ENCODE peak calls at places on chromosomes 5 and 9, in eight cellular contexts. O is caudate nucleus; P is tibial artery; A is CD4-positive, alpha-beta T cell; I is hepatocyte; V is endodermal cell; Z is CD4-positive, alpha-beta memory T cell; S is gastrocnemius medialis. T is an unnamed sample.

GRCh38 chr5:71587709-71588532 is 781 bp downstream of the MCCC2 start:
- DNase-seq in I (no peak), S (no peak), O (no peak), P (no peak), A (no peak), V (peak), Z (no peak), T (no peak)

GRCh38 chr9:108473209-108474112 is 382.3 kb downstream of the ACTL7B start:
- DNase-seq in S (peak), A (no peak), V (no peak), P (peak), O (no peak), Z (no peak), I (no peak), T (peak)

GRCh38 chr5:101897914-101898313 is 398.2 kb downstream of the SLCO4C1 start:
- DNase-seq in I (no peak), A (no peak), Z (no peak), P (no peak), V (peak), O (no peak), S (no peak), T (no peak)

GRCh38 chr5:16709691-16710420 is 93.1 kb upstream of the RETREG1 start:
- DNase-seq in O (no peak), Z (no peak), A (no peak), I (no peak), P (no peak), V (no peak), S (no peak), T (no peak)

GRCh38 chr9:4596165-4596922 is 65.8 kb upstream of the PLPP6 start:
- DNase-seq in S (no peak), I (no peak), Z (peak), O (no peak), A (peak), V (no peak), P (no peak), T (no peak)

GRCh38 chr9:77015291-77016048 is 4.0 kb upstream of the FOXB2 start:
- DNase-seq in P (no peak), V (peak), Z (no peak), I (no peak), S (no peak), A (no peak), O (no peak), T (no peak)

GRCh38 chr9:76374702-76375543 is 19.3 kb downstream of the RFK start:
- DNase-seq in P (no peak), S (peak), V (peak), O (no peak), A (no peak), I (peak), Z (no peak), T (peak)

GRCh38 chr5:19880859-19881436 is 107.1 kb downstream of the CDH18 start:
- DNase-seq in V (peak), S (no peak), I (peak), Z (no peak), O (no peak), P (no peak), A (no peak), T (no peak)

GRCh38 chr5:6435356-6435755 is 13.3 kb upstream of the UBE2QL1 start:
- DNase-seq in I (peak), A (no peak), P (no peak), S (no peak), V (peak), Z (no peak), O (no peak), T (no peak)

GRCh38 chr5:146283344-146283761 is 55.3 kb upstream of the POU4F3 start:
- DNase-seq in S (no peak), Z (no peak), O (no peak), V (no peak), I (peak), A (no peak), P (no peak), T (peak)

GRCh38 chr5:666816-667498 is 26.2 kb downstream of the TPPP start:
- DNase-seq in Z (no peak), O (no peak), S (no peak), A (no peak), P (peak), I (no peak), V (no peak), T (no peak)

GRCh38 chr5:120817044-120817985 is 353.2 kb downstream of the PRR16 start:
- DNase-seq in S (no peak), P (no peak), I (peak), Z (no peak), A (no peak), V (peak), O (no peak), T (no peak)

GRCh38 chr9:94912700-94913249 is 186.3 kb downstream of the AOPEP start:
- DNase-seq in V (peak), O (no peak), S (no peak), A (no peak), P (no peak), I (no peak), Z (no peak), T (peak)

GRCh38 chr9:81595887-81596558 is 93.3 kb downstream of the TLE1 start:
- DNase-seq in O (no peak), V (peak), A (no peak), S (no peak), P (no peak), I (no peak), Z (no peak), T (no peak)

GRCh38 chr5:33379757-33380156 is 61.0 kb upstream of the TARS1 start:
- DNase-seq in P (no peak), A (no peak), S (no peak), I (peak), Z (no peak), O (no peak), V (peak), T (no peak)

GRCh38 chr9:32928145-32928763 is 73.2 kb downstream of the APTX start:
- DNase-seq in P (no peak), V (no peak), A (no peak), Z (no peak), S (no peak), I (peak), O (no peak), T (no peak)

GRCh38 chr9:85157763-85158162 is 488.2 kb downstream of the NTRK2 start:
- DNase-seq in S (no peak), V (no peak), O (no peak), A (no peak), P (no peak), Z (no peak), I (no peak), T (no peak)

GRCh38 chr9:93264338-93265125 is 80.6 kb downstream of the WNK2 start:
- DNase-seq in P (no peak), V (no peak), S (no peak), A (no peak), Z (no peak), I (peak), O (no peak), T (no peak)

GRCh38 chr5:32144637-32145207 is 29.4 kb downstream of the GOLPH3 start:
- DNase-seq in I (no peak), A (no peak), O (no peak), V (no peak), Z (no peak), S (no peak), P (no peak), T (no peak)

GRCh38 chr5:55226934-55227737 is at the start of gene MCIDAS:
- DNase-seq in Z (peak), O (no peak), V (peak), A (peak), S (no peak), P (peak), I (peak), T (no peak)

GRCh38 chr9:3224931-3225330 is 300.9 kb downstream of the RFX3 start:
- DNase-seq in A (no peak), V (no peak), I (no peak), O (no peak), P (no peak), S (no peak), Z (no peak), T (no peak)

GRCh38 chr9:128495804-128496417 is 8.6 kb upstream of the GLE1 start:
- DNase-seq in P (peak), O (no peak), I (no peak), V (peak), Z (no peak), S (no peak), A (no peak), T (no peak)

GRCh38 chr9:128494743-128495124 is 9.8 kb upstream of the GLE1 start:
- DNase-seq in P (no peak), O (no peak), I (no peak), V (no peak), S (no peak), A (no peak), Z (no peak), T (no peak)

GRCh38 chr9:128497824-128498610 is 6.5 kb upstream of the GLE1 start:
- DNase-seq in I (no peak), P (peak), A (no peak), S (no peak), Z (no peak), V (no peak), O (no peak), T (no peak)

GRCh38 chr9:128494108-128494742 is 10.3 kb upstream of the GLE1 start:
- DNase-seq in Z (no peak), A (no peak), P (peak), I (no peak), S (no peak), O (no peak), V (no peak), T (peak)

GRCh38 chr9:128493424-128493823 is 11.1 kb upstream of the GLE1 start:
- DNase-seq in Z (no peak), P (no peak), S (no peak), V (no peak), I (no peak), A (no peak), O (no peak), T (no peak)
- H3K27ac ChIP-seq in Z (no peak), P (no peak), S (no peak), V (no peak), I (no peak), A (no peak), O (no peak), T (no peak)

GRCh38 chr9:116979461-116979860 is 292.4 kb downstream of the TRIM32 start:
- DNase-seq in I (peak), V (peak), P (no peak), O (no peak), S (no peak), A (no peak), Z (no peak), T (no peak)

GRCh38 chr9:116975119-116975518 is 288.0 kb downstream of the TRIM32 start:
- DNase-seq in P (no peak), A (no peak), I (no peak), S (no peak), O (no peak), V (no peak), Z (no peak), T (no peak)

GRCh38 chr9:116980582-116980981 is 293.5 kb downstream of the TRIM32 start:
- DNase-seq in V (no peak), A (no peak), Z (no peak), I (no peak), P (no peak), S (no peak), O (no peak), T (no peak)

GRCh38 chr9:116984111-116984510 is 297.0 kb downstream of the TRIM32 start:
- DNase-seq in I (no peak), O (no peak), S (no peak), V (no peak), Z (no peak), A (no peak), P (no peak), T (no peak)

GRCh38 chr9:116978155-116978554 is 291.1 kb downstream of the TRIM32 start:
- DNase-seq in I (peak), A (no peak), Z (no peak), O (no peak), V (no peak), P (no peak), S (no peak), T (no peak)
- H3K27ac ChIP-seq in I (peak), A (no peak), Z (no peak), O (no peak), V (no peak), P (no peak), S (no peak), T (no peak)

GRCh38 chr5:170632985-170633234 is 129.1 kb downstream of the KCNIP1 start:
- DNase-seq in O (peak), V (peak), Z (no peak), S (no peak), A (peak), I (peak), P (peak), T (no peak)
- H3K27ac ChIP-seq in O (no peak), V (no peak), Z (no peak), S (peak), A (no peak), I (peak), P (peak), T (no peak)

GRCh38 chr9:137054932-137055384 is 1.1 kb upstream of the ENTPD2 start:
- DNase-seq in P (no peak), O (no peak), V (no peak), I (no peak), A (no peak), Z (no peak), S (no peak), T (no peak)
- H3K27ac ChIP-seq in P (no peak), O (peak), V (no peak), I (peak), A (no peak), Z (no peak), S (no peak), T (no peak)

GRCh38 chr5:142657446-142657845 is 28.4 kb downstream of the FGF1 start:
- DNase-seq in O (no peak), Z (no peak), V (peak), A (no peak), I (no peak), P (no peak), S (no peak), T (no peak)

GRCh38 chr5:142652563-142652962 is 33.3 kb downstream of the FGF1 start:
- DNase-seq in A (no peak), I (no peak), P (no peak), S (no peak), Z (no peak), O (no peak), V (no peak), T (no peak)

GRCh38 chr5:142655339-142656267 is 30.3 kb downstream of the FGF1 start:
- DNase-seq in A (peak), P (peak), V (peak), O (peak), Z (peak), S (peak), I (peak), T (peak)

GRCh38 chr5:142653321-142653720 is 32.6 kb downstream of the FGF1 start:
- DNase-seq in Z (no peak), O (no peak), I (no peak), P (no peak), V (no peak), A (no peak), S (no peak), T (no peak)

GRCh38 chr5:142654578-142655042 is 31.3 kb downstream of the FGF1 start:
- DNase-seq in O (no peak), Z (no peak), I (no peak), P (no peak), V (peak), A (no peak), S (no peak), T (no peak)
- H3K27ac ChIP-seq in O (peak), Z (no peak), I (no peak), P (peak), V (no peak), A (no peak), S (peak), T (no peak)

DNA sequence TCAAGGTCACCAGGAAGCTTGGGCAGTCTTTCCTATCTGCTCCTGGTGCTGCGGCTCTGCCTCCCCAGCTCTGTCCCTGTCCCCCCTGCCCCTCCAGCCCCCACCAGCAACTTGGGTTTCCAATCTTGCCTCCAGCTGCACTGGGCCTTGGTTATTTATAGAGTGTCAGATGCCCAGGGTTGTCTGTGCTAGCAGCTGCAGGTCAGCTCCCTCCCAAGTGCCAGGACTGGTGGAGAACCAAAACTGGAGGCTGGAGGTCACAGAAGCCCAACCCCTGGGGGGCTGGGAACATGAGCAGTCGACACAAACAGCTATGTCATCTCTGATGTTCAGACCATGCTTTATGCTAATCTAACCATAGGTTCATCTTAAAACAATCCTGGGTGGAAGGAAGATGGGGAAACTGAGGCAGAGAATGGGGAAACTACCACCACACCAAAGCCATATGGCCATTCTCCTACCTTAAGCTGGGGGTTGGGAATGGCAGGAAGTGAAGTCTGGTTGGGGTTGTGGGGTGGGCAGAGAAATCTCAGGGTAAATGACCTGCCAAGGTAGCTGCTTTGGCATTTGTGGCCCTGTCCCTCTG is 1.7 kb downstream of the TPM2 start:
- DNase-seq in I (no peak), P (no peak), V (no peak), A (no peak), Z (no peak), S (peak), O (no peak), T (no peak)
- H3K27ac ChIP-seq in I (peak), P (peak), V (no peak), A (no peak), Z (no peak), S (peak), O (no peak), T (peak)

GRCh38 chr5:150517272-150518152 is 9.6 kb downstream of the NDST1 start:
- DNase-seq in A (no peak), P (no peak), V (no peak), Z (no peak), O (no peak), I (peak), S (no peak), T (peak)
- H3K27ac ChIP-seq in A (no peak), P (peak), V (no peak), Z (no peak), O (peak), I (peak), S (no peak), T (peak)